ENCODE peak calls at places on chromosome 13, in seven cellular contexts. X, O, C, G, F, J and N are unnamed samples.

GRCh38 chr13:89150362-89150761 is 1479.2 kb downstream of the SLITRK5 start:
- DNase-seq in X (no peak), O (no peak), C (no peak), G (no peak), F (no peak), J (peak; percentile 21), N (no peak)

GRCh38 chr13:91203430-91203829 is 144.1 kb upstream of the MIR17HG start:
- DNase-seq in X (no peak), O (no peak), C (no peak), G (no peak), F (no peak), J (no peak), N (no peak)

GRCh38 chr13:21012211-21012610 is 49.2 kb downstream of the LATS2 start:
- DNase-seq in X (peak; percentile 93), O (no peak), C (no peak), G (no peak), F (no peak), J (peak; percentile 48), N (no peak)

GRCh38 chr13:111541345-111541744 is 220.9 kb downstream of the TEX29 start:
- DNase-seq in X (no peak), O (no peak), C (no peak), G (no peak), F (no peak), J (no peak), N (no peak)

GRCh38 chr13:109155301-109155761 is 525.9 kb downstream of the MYO16 start:
- DNase-seq in X (peak; percentile 50), O (no peak), C (no peak), G (no peak), F (no peak), J (peak; percentile 98), N (no peak)

GRCh38 chr13:44199627-44200207 is 173.9 kb upstream of the SERP2 start:
- DNase-seq in X (no peak), O (no peak), C (no peak), G (peak; percentile 86), F (no peak), J (no peak), N (no peak)

GRCh38 chr13:26719356-26719945 is 41.1 kb downstream of the GPR12 start:
- DNase-seq in X (peak; percentile 4), O (no peak), C (no peak), G (no peak), F (no peak), J (no peak), N (no peak)

GRCh38 chr13:28412981-28413380 is 81.9 kb downstream of the FLT1 start:
- DNase-seq in X (no peak), O (no peak), C (no peak), G (peak; percentile 46), F (no peak), J (no peak), N (peak; percentile 40)

GRCh38 chr13:96782186-96782585 is 212.1 kb downstream of the OXGR1 start:
- DNase-seq in X (no peak), O (no peak), C (no peak), G (no peak), F (no peak), J (no peak), N (no peak)

GRCh38 chr13:110318920-110319319 is 11.8 kb downstream of the COL4A2 start:
- DNase-seq in X (no peak), O (no peak), C (no peak), G (no peak), F (no peak), J (no peak), N (no peak)

GRCh38 chr13:62431852-62432251 is 1016.2 kb upstream of the PCDH20 start:
- DNase-seq in X (no peak), O (no peak), C (no peak), G (no peak), F (no peak), J (no peak), N (no peak)

GRCh38 chr13:26971990-26972888 is 199.4 kb downstream of the USP12 start:
- DNase-seq in X (peak; percentile 20), O (peak; percentile 80), C (peak; percentile 51), G (no peak), F (peak; percentile 70), J (no peak), N (peak; percentile 66)

GRCh38 chr13:37418490-37418889 is 180.1 kb downstream of the POSTN start:
- DNase-seq in X (peak; percentile 79), O (no peak), C (no peak), G (no peak), F (no peak), J (no peak), N (no peak)

GRCh38 chr13:93249259-93249917 is 22.8 kb downstream of the GPC6 start:
- DNase-seq in X (peak; percentile 95), O (no peak), C (no peak), G (no peak), F (no peak), J (peak; percentile 93), N (no peak)

GRCh38 chr13:31786011-31786410 is 46.7 kb downstream of the RXFP2 start:
- DNase-seq in X (no peak), O (no peak), C (no peak), G (no peak), F (no peak), J (peak; percentile 50), N (no peak)

GRCh38 chr13:23399254-23399796 is 34.2 kb downstream of the SACS start:
- DNase-seq in X (no peak), O (no peak), C (no peak), G (no peak), F (no peak), J (no peak), N (no peak)

GRCh38 chr13:22311734-22312404 is 641.0 kb downstream of the FGF9 start:
- DNase-seq in X (no peak), O (no peak), C (no peak), G (peak; percentile 55), F (no peak), J (no peak), N (no peak)

GRCh38 chr13:27920677-27921420 is 1.0 kb downstream of the PDX1 start:
- DNase-seq in X (peak; percentile 6), O (no peak), C (peak; percentile 33), G (no peak), F (peak; percentile 26), J (no peak), N (no peak)

GRCh38 chr13:94967183-94968039 is 255.1 kb upstream of the SOX21 start:
- DNase-seq in X (no peak), O (no peak), C (peak; percentile 56), G (no peak), F (peak; percentile 12), J (peak; percentile 20), N (no peak)

GRCh38 chr13:67273001-67273400 is 42.9 kb upstream of the PCDH9 start:
- DNase-seq in X (peak; percentile 20), O (no peak), C (no peak), G (no peak), F (no peak), J (peak; percentile 26), N (no peak)

GRCh38 chr13:89227356-89227755 is 1556.2 kb downstream of the SLITRK5 start:
- DNase-seq in X (no peak), O (no peak), C (no peak), G (no peak), F (no peak), J (peak; percentile 40), N (no peak)

GRCh38 chr13:41678320-41678719 is 221.0 kb downstream of the RGCC start:
- DNase-seq in X (peak; percentile 67), O (no peak), C (peak; percentile 29), G (no peak), F (no peak), J (peak; percentile 81), N (no peak)

GRCh38 chr13:52738719-52739467 is 727 bp downstream of the CNMD start:
- DNase-seq in X (no peak), O (no peak), C (peak; percentile 67), G (no peak), F (no peak), J (no peak), N (no peak)

GRCh38 chr13:30257433-30258099 is 49.8 kb downstream of the KATNAL1 start:
- DNase-seq in X (peak; percentile 9), O (no peak), C (peak; percentile 75), G (no peak), F (no peak), J (peak; percentile 47), N (no peak)
- H3K27ac ChIP-seq in X (no peak overlapping the region), O (no peak overlapping the region), C (peak overlapping the region; percentile 93), G (no peak overlapping the region), F (no peak overlapping the region), J (no peak overlapping the region), N (no peak overlapping the region)

GRCh38 chr13:45690636-45691035 is 11.5 kb upstream of the CBY2 start:
- DNase-seq in X (no peak), O (no peak), C (no peak), G (no peak), F (no peak), J (no peak), N (no peak)
- H3K36me3 ChIP-seq in X (no peaks in the 10 kb centered on the region), O (no peaks in the 10 kb centered on the region), C (no peaks in the 10 kb centered on the region), G (no peaks in the 10 kb centered on the region), F (no peaks in the 10 kb centered on the region), J (no peaks in the 10 kb centered on the region), N (no peaks in the 10 kb centered on the region)

GRCh38 chr13:112759834-112760233 is 70.0 kb downstream of the ATP11A start:
- DNase-seq in X (no peak), O (no peak), C (no peak), G (no peak), F (no peak), J (no peak), N (no peak)

GRCh38 chr13:112760440-112760839 is 70.6 kb downstream of the ATP11A start:
- DNase-seq in X (peak; percentile 87), O (no peak), C (no peak), G (no peak), F (no peak), J (peak; percentile 35), N (no peak)

GRCh38 chr13:112762690-112763080 is 72.8 kb downstream of the ATP11A start:
- DNase-seq in X (no peak), O (no peak), C (no peak), G (no peak), F (no peak), J (no peak), N (no peak)

GRCh38 chr13:112761701-112762689 is 72.2 kb downstream of the ATP11A start:
- DNase-seq in X (peak; percentile 80), O (no peak), C (peak; percentile 55), G (no peak), F (no peak), J (peak; percentile 78), N (no peak)

DNA sequence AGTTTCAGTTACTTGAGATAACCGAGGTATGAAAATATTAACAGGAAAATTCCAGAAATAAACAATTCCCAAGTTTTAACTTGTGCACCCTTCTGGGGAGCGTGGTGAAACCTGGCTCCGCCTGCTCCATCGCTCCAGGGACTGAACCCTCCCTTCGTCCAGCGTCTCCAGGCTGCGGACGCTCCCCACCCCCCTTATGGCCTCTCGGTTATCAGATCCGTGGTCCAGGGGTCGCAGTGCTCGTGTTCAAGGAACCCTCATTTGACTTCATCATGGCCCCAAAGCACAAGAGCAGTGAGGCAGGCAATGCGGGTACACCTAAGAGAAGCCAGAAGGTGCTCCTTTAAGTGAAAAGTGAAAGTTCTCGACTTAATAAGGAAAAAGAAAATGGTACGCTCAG is 71.1 kb downstream of the ATP11A start:
- DNase-seq in X (no peak), O (no peak), C (no peak), G (no peak), F (no peak), J (no peak), N (no peak)
- H3K4me1 ChIP-seq in X (peaks cover 14% of the 10 kb centered on the region), O (no peaks in the 10 kb centered on the region), C (peaks cover 33% of the 10 kb centered on the region), G (no peaks in the 10 kb centered on the region), F (peaks cover 13% of the 10 kb centered on the region), J (peaks cover 8% of the 10 kb centered on the region), N (no peaks in the 10 kb centered on the region)

DNA sequence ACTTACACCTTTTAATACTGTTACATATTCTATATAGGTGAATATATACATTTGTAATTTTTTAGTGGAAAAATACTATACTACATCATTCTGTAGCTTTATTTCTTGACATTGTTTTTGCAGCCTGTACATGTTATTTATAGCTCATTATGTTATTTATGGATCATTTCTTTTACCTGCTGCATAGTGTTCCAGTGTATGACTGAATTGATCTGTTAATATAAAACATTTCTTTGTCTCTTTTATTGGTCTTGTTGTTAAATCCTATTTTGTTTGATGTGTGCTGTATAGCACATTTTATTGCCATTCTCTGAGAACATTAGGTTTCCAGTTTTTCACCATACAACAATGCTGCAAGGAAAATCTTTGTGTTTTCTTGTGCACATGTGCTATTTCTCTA is 2.4 kb downstream of the SETDB2 start:
- DNase-seq in X (no peak), O (no peak), C (no peak), G (no peak), F (no peak), J (no peak), N (no peak)
- H3K27ac ChIP-seq in X (no peak overlapping the region), O (peak overlapping the region; percentile 96), C (no peak overlapping the region), G (no peak overlapping the region), F (no peak overlapping the region), J (no peak overlapping the region), N (no peak overlapping the region)